ENCODE peak calls at places on chromosomes 4 and X, in five cellular contexts. One of them, this sample, is unnamed.

GRCh38 chrX:134139090-134139489 is 97.9 kb upstream of the CCDC160 start:
- DNase-seq in transverse colon: no peak
- DNase-seq in breast epithelium: no peak
- DNase-seq in sigmoid colon: no peak
- DNase-seq in HCT116: no peak
- DNase-seq in this sample: no peak

GRCh38 chr4:123365412-123365811 is 31.2 kb upstream of the SPRY1 start:
- DNase-seq in transverse colon: no peak
- DNase-seq in breast epithelium: no peak
- DNase-seq in sigmoid colon: no peak
- DNase-seq in HCT116: no peak
- DNase-seq in this sample: no peak

GRCh38 chr4:123478859-123479345 is 82.3 kb downstream of the SPRY1 start:
- DNase-seq in transverse colon: peak
- DNase-seq in breast epithelium: no peak
- DNase-seq in sigmoid colon: no peak
- DNase-seq in HCT116: peak
- DNase-seq in this sample: no peak

GRCh38 chrX:55815546-55815945 is 98.0 kb downstream of the RRAGB start:
- DNase-seq in transverse colon: no peak
- DNase-seq in breast epithelium: no peak
- DNase-seq in sigmoid colon: no peak
- DNase-seq in HCT116: no peak
- DNase-seq in this sample: no peak

GRCh38 chr4:113278324-113278934 is 229.0 kb downstream of the ANK2 start:
- DNase-seq in transverse colon: peak
- DNase-seq in breast epithelium: no peak
- DNase-seq in sigmoid colon: peak
- DNase-seq in HCT116: peak
- DNase-seq in this sample: peak

GRCh38 chrX:46185923-46186810 is 359.1 kb downstream of the ZNF674 start:
- DNase-seq in transverse colon: no peak
- DNase-seq in breast epithelium: no peak
- DNase-seq in sigmoid colon: no peak
- DNase-seq in HCT116: no peak
- DNase-seq in this sample: no peak

GRCh38 chrX:16559206-16559619 is 90.7 kb upstream of the S100G start:
- DNase-seq in transverse colon: no peak
- DNase-seq in breast epithelium: no peak
- DNase-seq in sigmoid colon: no peak
- DNase-seq in HCT116: no peak
- DNase-seq in this sample: no peak

GRCh38 chrX:1657367-1658082 is 42.7 kb downstream of the ASMT start:
- DNase-seq in transverse colon: peak
- DNase-seq in breast epithelium: no peak
- DNase-seq in sigmoid colon: no peak
- DNase-seq in HCT116: no peak
- DNase-seq in this sample: no peak

GRCh38 chrX:50770702-50771101 is 43.3 kb downstream of the SHROOM4 start:
- DNase-seq in transverse colon: peak
- DNase-seq in breast epithelium: no peak
- DNase-seq in sigmoid colon: no peak
- DNase-seq in HCT116: no peak
- DNase-seq in this sample: no peak

GRCh38 chrX:19544693-19545305 is 29.5 kb upstream of the MAP3K15 start:
- DNase-seq in transverse colon: peak
- DNase-seq in breast epithelium: no peak
- DNase-seq in sigmoid colon: no peak
- DNase-seq in HCT116: peak
- DNase-seq in this sample: no peak

GRCh38 chrX:119292445-119292844 is 56.4 kb downstream of the PGRMC1 start:
- DNase-seq in transverse colon: no peak
- DNase-seq in breast epithelium: no peak
- DNase-seq in sigmoid colon: no peak
- DNase-seq in HCT116: no peak
- DNase-seq in this sample: no peak

GRCh38 chr4:186643501-186644315 is 79.9 kb downstream of the FAT1 start:
- DNase-seq in transverse colon: no peak
- DNase-seq in breast epithelium: no peak
- DNase-seq in sigmoid colon: no peak
- DNase-seq in HCT116: no peak
- DNase-seq in this sample: no peak

GRCh38 chr4:87851955-87852354 is 19.2 kb downstream of the MEPE start:
- DNase-seq in transverse colon: no peak
- DNase-seq in breast epithelium: no peak
- DNase-seq in sigmoid colon: no peak
- DNase-seq in HCT116: no peak
- DNase-seq in this sample: no peak

GRCh38 chr4:160233141-160233540 is 1130.3 kb downstream of the RAPGEF2 start:
- DNase-seq in transverse colon: no peak
- DNase-seq in breast epithelium: no peak
- DNase-seq in sigmoid colon: no peak
- DNase-seq in HCT116: no peak
- DNase-seq in this sample: no peak

GRCh38 chrX:43861750-43862149 is 20.5 kb downstream of the MAOB start:
- DNase-seq in transverse colon: no peak
- DNase-seq in breast epithelium: no peak
- DNase-seq in sigmoid colon: no peak
- DNase-seq in HCT116: peak
- DNase-seq in this sample: no peak

GRCh38 chr4:105453550-105454201 is 20.2 kb downstream of the PPA2 start:
- DNase-seq in transverse colon: no peak
- DNase-seq in breast epithelium: no peak
- DNase-seq in sigmoid colon: no peak
- DNase-seq in HCT116: no peak
- DNase-seq in this sample: no peak

DNA sequence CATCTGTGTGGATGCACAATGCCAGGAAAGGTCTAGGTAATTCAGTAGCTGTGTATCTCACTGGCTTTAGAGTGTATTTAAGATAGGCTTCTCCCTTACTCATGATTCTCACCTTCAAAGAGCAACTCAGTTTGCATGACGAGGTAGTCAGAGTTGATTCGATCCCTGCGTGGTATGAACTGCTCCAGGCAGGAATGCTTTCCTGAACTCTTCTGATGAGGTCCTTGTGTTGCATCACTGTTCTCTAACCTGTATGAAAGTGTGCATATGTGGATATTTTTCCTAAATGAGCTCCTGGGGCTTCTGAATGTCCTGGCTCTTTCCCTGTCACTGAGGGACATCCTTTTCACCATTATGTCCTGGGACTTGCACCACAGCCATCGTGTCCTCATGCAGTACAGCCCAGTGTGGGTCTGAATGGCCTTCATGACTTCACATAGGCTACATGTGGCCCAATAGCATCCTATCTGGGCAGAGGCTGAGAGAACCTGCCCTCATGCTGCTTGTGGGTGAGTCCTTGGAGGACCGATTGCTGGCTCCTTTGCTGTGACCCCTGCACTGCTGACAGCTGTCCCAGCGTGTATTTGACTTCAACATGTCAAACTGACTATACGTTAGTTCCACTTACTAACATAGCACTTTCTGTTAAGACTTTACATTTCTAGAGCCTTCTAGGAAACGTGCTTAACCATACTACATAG is 65.3 kb upstream of the WDR1 start:
- DNase-seq in transverse colon: no peak
- DNase-seq in breast epithelium: no peak
- DNase-seq in sigmoid colon: no peak
- DNase-seq in HCT116: no peak
- DNase-seq in this sample: no peak
- H3K27ac ChIP-seq in transverse colon: no peak
- H3K27ac ChIP-seq in breast epithelium: no peak
- H3K27ac ChIP-seq in sigmoid colon: no peak
- H3K27ac ChIP-seq in HCT116: no peak
- H3K27ac ChIP-seq in this sample: no peak

GRCh38 chr4:151103758-151104157 is 4.3 kb downstream of the RPS3A start:
- DNase-seq in transverse colon: no peak
- DNase-seq in breast epithelium: no peak
- DNase-seq in sigmoid colon: no peak
- DNase-seq in HCT116: no peak
- DNase-seq in this sample: no peak

GRCh38 chr4:151104621-151105020 is 5.2 kb downstream of the RPS3A start:
- DNase-seq in transverse colon: no peak
- DNase-seq in breast epithelium: no peak
- DNase-seq in sigmoid colon: no peak
- DNase-seq in HCT116: no peak
- DNase-seq in this sample: no peak

GRCh38 chr4:151107063-151107462 is 7.6 kb downstream of the RPS3A start:
- DNase-seq in transverse colon: no peak
- DNase-seq in breast epithelium: no peak
- DNase-seq in sigmoid colon: no peak
- DNase-seq in HCT116: no peak
- DNase-seq in this sample: no peak

GRCh38 chr4:151110236-151110635 is 10.8 kb downstream of the RPS3A start:
- DNase-seq in transverse colon: no peak
- DNase-seq in breast epithelium: no peak
- DNase-seq in sigmoid colon: no peak
- DNase-seq in HCT116: no peak
- DNase-seq in this sample: no peak

DNA sequence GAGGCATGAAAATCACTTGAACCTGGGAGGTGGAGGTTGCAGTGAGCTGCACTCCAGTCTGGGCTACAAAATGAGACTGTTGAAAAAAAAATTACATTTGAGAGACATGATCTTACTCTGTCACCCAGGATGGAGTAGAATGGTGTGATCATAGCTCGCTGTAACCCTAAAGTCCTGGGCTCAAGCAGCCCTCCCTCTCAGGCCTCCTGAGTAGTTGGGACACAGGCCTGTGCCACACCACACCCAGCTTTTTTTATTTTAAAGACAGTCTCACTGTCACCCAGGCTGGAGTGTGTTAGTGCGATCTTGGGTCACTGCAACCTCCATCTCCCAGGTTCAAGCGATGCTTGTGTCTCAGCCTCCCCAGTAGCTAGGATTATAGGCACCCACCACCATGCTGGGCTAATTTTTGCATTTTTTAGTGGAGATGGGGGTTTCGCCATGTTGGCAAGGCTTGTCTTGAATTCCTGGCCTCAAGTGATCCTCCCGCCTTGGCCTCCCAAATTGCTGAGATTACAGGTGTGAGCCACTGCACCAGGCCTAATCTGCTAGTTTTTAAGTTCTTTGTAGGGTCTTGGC is 6.1 kb downstream of the RPS3A start:
- DNase-seq in transverse colon: no peak
- DNase-seq in breast epithelium: no peak
- DNase-seq in sigmoid colon: no peak
- DNase-seq in HCT116: no peak
- DNase-seq in this sample: no peak
- TF ChIP-seq POLR2AphosphoS5 in transverse colon: no peak
- TF ChIP-seq POLR2AphosphoS5 in breast epithelium: no peak
- TF ChIP-seq POLR2AphosphoS5 in sigmoid colon: no peak
- TF ChIP-seq POLR2AphosphoS5 in HCT116: peak
- TF ChIP-seq POLR2AphosphoS5 in this sample: no peak

DNA sequence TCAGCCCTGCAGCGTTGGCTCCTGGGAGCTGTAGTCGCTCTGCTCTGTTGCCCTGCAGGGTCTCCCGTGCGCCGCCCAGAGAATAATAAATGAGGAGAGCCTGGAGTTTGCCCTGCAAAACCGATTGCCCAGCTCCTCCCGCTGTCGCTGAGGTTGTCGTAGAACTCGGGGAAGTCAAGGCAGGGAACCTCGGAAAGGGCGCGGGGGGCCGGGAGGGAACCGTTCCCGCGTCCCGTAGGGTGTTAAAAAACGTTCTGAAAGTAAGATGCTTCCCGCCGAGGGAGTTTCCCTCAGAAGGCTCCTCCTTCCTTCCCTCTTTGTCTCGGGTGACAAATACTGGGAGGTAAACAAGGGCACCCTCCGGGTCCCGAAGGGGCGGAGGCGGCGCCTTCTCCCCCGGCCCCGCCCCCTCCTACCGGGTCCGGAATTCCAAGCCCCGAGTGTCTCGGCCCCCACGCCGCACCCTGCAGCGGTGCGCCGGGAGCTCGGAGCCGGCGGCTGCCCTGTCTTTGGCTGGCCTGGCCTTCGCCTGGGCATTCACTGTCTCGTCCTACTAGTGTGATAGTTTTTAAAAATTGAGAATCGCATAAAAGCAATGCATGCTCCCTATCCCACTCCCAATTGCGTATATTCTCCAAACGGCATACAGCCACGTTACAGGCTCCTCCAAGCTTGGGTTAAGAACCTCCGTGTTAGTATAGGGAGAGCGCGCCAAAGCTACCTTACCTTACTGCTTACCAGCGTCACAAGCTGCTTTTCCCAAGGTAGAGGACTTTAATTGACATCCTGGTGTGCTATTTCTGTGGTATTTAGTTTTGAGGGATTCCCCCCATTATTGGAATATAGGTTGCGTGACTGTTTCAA is 965 bp upstream of the HMGB2 start:
- DNase-seq in transverse colon: peak
- DNase-seq in breast epithelium: peak
- DNase-seq in sigmoid colon: peak
- DNase-seq in HCT116: peak
- DNase-seq in this sample: no peak
- TF ChIP-seq POLR2A in transverse colon: peak
- TF ChIP-seq POLR2A in breast epithelium: no peak
- TF ChIP-seq POLR2A in sigmoid colon: no peak
- TF ChIP-seq POLR2A in HCT116: peak
- TF ChIP-seq POLR2A in this sample: no peak

GRCh38 chr4:40844261-40844660 is 94.5 kb downstream of the NSUN7 start:
- DNase-seq in transverse colon: no peak
- DNase-seq in breast epithelium: no peak
- DNase-seq in sigmoid colon: peak
- DNase-seq in HCT116: no peak
- DNase-seq in this sample: no peak

GRCh38 chr4:40846556-40846955 is 96.8 kb downstream of the NSUN7 start:
- DNase-seq in transverse colon: no peak
- DNase-seq in breast epithelium: no peak
- DNase-seq in sigmoid colon: no peak
- DNase-seq in HCT116: no peak
- DNase-seq in this sample: no peak

GRCh38 chr4:40843696-40844095 is 93.9 kb downstream of the NSUN7 start:
- DNase-seq in transverse colon: no peak
- DNase-seq in breast epithelium: no peak
- DNase-seq in sigmoid colon: peak
- DNase-seq in HCT116: no peak
- DNase-seq in this sample: no peak

GRCh38 chr4:40842725-40843401 is 93.1 kb downstream of the NSUN7 start:
- DNase-seq in transverse colon: no peak
- DNase-seq in breast epithelium: peak
- DNase-seq in sigmoid colon: peak
- DNase-seq in HCT116: no peak
- DNase-seq in this sample: no peak

DNA sequence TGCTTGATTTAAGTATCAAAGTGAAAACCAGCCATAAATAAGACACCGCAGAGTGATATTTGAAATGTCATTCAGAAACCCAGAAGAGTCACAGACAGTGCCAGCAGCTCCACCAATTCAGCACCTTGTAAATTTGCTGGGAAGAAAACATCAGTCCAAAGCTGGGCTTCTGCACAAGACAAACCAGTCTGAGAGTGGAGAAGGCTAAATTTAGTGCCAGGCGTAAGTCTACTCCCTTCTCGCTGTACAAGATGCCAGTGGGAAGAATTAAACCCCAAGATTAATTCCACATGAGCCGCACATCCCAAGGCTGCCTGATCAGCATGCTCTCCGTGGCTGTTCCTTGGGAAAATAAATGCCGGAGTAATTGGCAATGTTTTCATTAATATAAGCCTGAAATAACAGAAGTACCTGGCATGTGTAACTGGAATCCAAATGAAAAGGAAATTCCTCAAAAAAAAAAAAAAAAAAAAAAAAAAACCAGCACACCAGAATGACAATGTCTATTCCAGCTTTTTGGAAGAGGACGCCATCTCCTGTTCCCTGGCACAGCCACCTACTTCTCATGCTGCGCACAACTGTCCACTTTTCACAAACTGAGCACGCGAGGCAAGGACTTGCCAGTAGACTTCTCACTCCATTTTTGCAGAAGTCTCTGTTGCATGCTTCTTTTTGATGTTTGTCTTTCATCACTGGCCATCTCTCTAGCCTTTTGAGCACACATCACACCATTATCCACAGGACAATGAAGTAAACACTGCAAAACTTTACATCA is 95.6 kb downstream of the NSUN7 start:
- DNase-seq in transverse colon: no peak
- DNase-seq in breast epithelium: no peak
- DNase-seq in sigmoid colon: peak
- DNase-seq in HCT116: no peak
- DNase-seq in this sample: no peak
- H3K27ac ChIP-seq in transverse colon: no peak
- H3K27ac ChIP-seq in breast epithelium: no peak
- H3K27ac ChIP-seq in sigmoid colon: peak
- H3K27ac ChIP-seq in HCT116: no peak
- H3K27ac ChIP-seq in this sample: no peak